ENCODE peak calls at places on chromosomes 11 and 22, in nine cellular contexts. E, D, C, S, O, Q, F, Z and Y are unnamed samples.

GRCh38 chr11:27201454-27202302 is 161.1 kb downstream of the BBOX1 start:
- DNase-seq in E (no peak), D (no peak), C (peak; percentile 79), S (no peak), O (peak; percentile 83), Q (peak; percentile 78), F (no peak), Z (no peak), Y (no peak)

GRCh38 chr22:19147193-19147780 is 2.8 kb downstream of the GSC2 start:
- DNase-seq in E (no peak), D (no peak), C (no peak), S (no peak), O (no peak), Q (no peak), F (no peak), Z (no peak), Y (no peak)

GRCh38 chr22:19524170-19525115 is at the start of gene CLDN5:
- DNase-seq in E (no peak), D (no peak), C (no peak), S (no peak), O (no peak), Q (peak; percentile 74), F (no peak), Z (no peak), Y (no peak)

GRCh38 chr11:117010808-117011540 is 87.3 kb downstream of the SIK3 start:
- DNase-seq in E (no peak), D (no peak), C (no peak), S (no peak), O (no peak), Q (peak; percentile 84), F (peak; percentile 38), Z (no peak), Y (no peak)

GRCh38 chr11:3193373-3194015 is 25.1 kb downstream of the MRGPRG start:
- DNase-seq in E (no peak), D (no peak), C (no peak), S (no peak), O (no peak), Q (no peak), F (no peak), Z (no peak), Y (no peak)

GRCh38 chr11:66856496-66857233 is at the start of gene LRFN4:
- DNase-seq in E (peak; percentile 77), D (peak; percentile 37), C (no peak), S (peak; percentile 46), O (peak; percentile 66), Q (peak; percentile 83), F (peak; percentile 62), Z (no peak), Y (peak; percentile 38)

GRCh38 chr11:999009-999408 is 37.5 kb downstream of the MUC6 start:
- DNase-seq in E (no peak), D (no peak), C (no peak), S (no peak), O (no peak), Q (no peak), F (no peak), Z (no peak), Y (no peak)

GRCh38 chr11:73157141-73158010 is 15.3 kb upstream of the FCHSD2 start:
- DNase-seq in E (no peak), D (no peak), C (no peak), S (no peak), O (no peak), Q (peak; percentile 74), F (no peak), Z (no peak), Y (no peak)

GRCh38 chr11:45259607-45260006 is 26.5 kb downstream of the SYT13 start:
- DNase-seq in E (no peak), D (no peak), C (no peak), S (no peak), O (no peak), Q (peak; percentile 53), F (no peak), Z (no peak), Y (no peak)

GRCh38 chr22:46026907-46027218 is 49.9 kb upstream of the WNT7B start:
- DNase-seq in E (no peak), D (no peak), C (no peak), S (no peak), O (no peak), Q (no peak), F (no peak), Z (no peak), Y (no peak)

GRCh38 chr11:62959077-62959980 is 25.4 kb downstream of the SLC22A6 start:
- DNase-seq in E (no peak), D (no peak), C (no peak), S (no peak), O (no peak), Q (no peak), F (no peak), Z (no peak), Y (no peak)

GRCh38 chr22:43777204-43777671 is 34.9 kb downstream of the EFCAB6 start:
- DNase-seq in E (no peak), D (no peak), C (no peak), S (no peak), O (no peak), Q (peak; percentile 50), F (no peak), Z (no peak), Y (no peak)

GRCh38 chr11:106989056-106989455 is 29.2 kb downstream of the GUCY1A2 start:
- DNase-seq in E (no peak), D (no peak), C (no peak), S (no peak), O (no peak), Q (no peak), F (no peak), Z (no peak), Y (no peak)